ENCODE peak calls at places on chromosomes 7 and 10, in eight cellular contexts. One of them, this sample, is unnamed.

GRCh38 chr7:26648429-26649015 is 215.9 kb downstream of the SKAP2 start:
- DNase-seq in GM13976: no peak
- DNase-seq in vagina: no peak
- DNase-seq in CD8-positive, alpha-beta T cell: no peak
- DNase-seq in stomach: no peak
- DNase-seq in mucosa of descending colon: no peak
- DNase-seq in WERI-Rb-1: no peak
- DNase-seq in colonic mucosa: no peak
- DNase-seq in this sample: no peak

GRCh38 chr7:26562841-26563240 is 271.2 kb downstream of the SNX10 start:
- DNase-seq in colonic mucosa: no peak
- DNase-seq in WERI-Rb-1: no peak
- DNase-seq in stomach: no peak
- DNase-seq in vagina: no peak
- DNase-seq in mucosa of descending colon: no peak
- DNase-seq in CD8-positive, alpha-beta T cell: no peak
- DNase-seq in GM13976: no peak
- DNase-seq in this sample: no peak

GRCh38 chr10:119769886-119770285 is 44.0 kb downstream of the INPP5F start:
- DNase-seq in colonic mucosa: no peak
- DNase-seq in GM13976: no peak
- DNase-seq in CD8-positive, alpha-beta T cell: no peak
- DNase-seq in stomach: no peak
- DNase-seq in mucosa of descending colon: no peak
- DNase-seq in WERI-Rb-1: no peak
- DNase-seq in vagina: no peak
- DNase-seq in this sample: no peak

GRCh38 chr10:70331486-70332268 is 47.9 kb upstream of the NPFFR1 start:
- DNase-seq in GM13976: peak
- DNase-seq in colonic mucosa: peak
- DNase-seq in stomach: peak
- DNase-seq in CD8-positive, alpha-beta T cell: no peak
- DNase-seq in mucosa of descending colon: no peak
- DNase-seq in vagina: no peak
- DNase-seq in WERI-Rb-1: peak
- DNase-seq in this sample: peak

GRCh38 chr10:15540729-15541128 is 169.6 kb upstream of the FAM171A1 start:
- DNase-seq in CD8-positive, alpha-beta T cell: no peak
- DNase-seq in GM13976: no peak
- DNase-seq in stomach: no peak
- DNase-seq in colonic mucosa: no peak
- DNase-seq in vagina: no peak
- DNase-seq in mucosa of descending colon: no peak
- DNase-seq in WERI-Rb-1: no peak
- DNase-seq in this sample: no peak

GRCh38 chr10:81957976-81958375 is 83.0 kb downstream of the NRG3 start:
- DNase-seq in stomach: no peak
- DNase-seq in colonic mucosa: no peak
- DNase-seq in GM13976: no peak
- DNase-seq in mucosa of descending colon: no peak
- DNase-seq in CD8-positive, alpha-beta T cell: no peak
- DNase-seq in WERI-Rb-1: no peak
- DNase-seq in vagina: no peak
- DNase-seq in this sample: no peak

GRCh38 chr7:130966246-130967009 is 232.4 kb upstream of the KLF14 start:
- DNase-seq in GM13976: no peak
- DNase-seq in mucosa of descending colon: no peak
- DNase-seq in CD8-positive, alpha-beta T cell: no peak
- DNase-seq in WERI-Rb-1: no peak
- DNase-seq in stomach: no peak
- DNase-seq in vagina: no peak
- DNase-seq in colonic mucosa: no peak
- DNase-seq in this sample: no peak

GRCh38 chr7:2966466-2967078 is 77.1 kb downstream of the CARD11 start:
- DNase-seq in GM13976: no peak
- DNase-seq in WERI-Rb-1: no peak
- DNase-seq in vagina: peak
- DNase-seq in mucosa of descending colon: no peak
- DNase-seq in stomach: peak
- DNase-seq in CD8-positive, alpha-beta T cell: no peak
- DNase-seq in colonic mucosa: no peak
- DNase-seq in this sample: no peak

GRCh38 chr7:124764847-124765400 is 668 bp downstream of the GPR37 start:
- DNase-seq in mucosa of descending colon: peak
- DNase-seq in colonic mucosa: peak
- DNase-seq in vagina: no peak
- DNase-seq in WERI-Rb-1: peak
- DNase-seq in CD8-positive, alpha-beta T cell: no peak
- DNase-seq in stomach: peak
- DNase-seq in GM13976: peak
- DNase-seq in this sample: peak

GRCh38 chr7:148986737-148987009 is 41.6 kb downstream of the PDIA4 start:
- DNase-seq in colonic mucosa: no peak
- DNase-seq in mucosa of descending colon: no peak
- DNase-seq in CD8-positive, alpha-beta T cell: no peak
- DNase-seq in WERI-Rb-1: no peak
- DNase-seq in stomach: no peak
- DNase-seq in vagina: no peak
- DNase-seq in GM13976: no peak
- DNase-seq in this sample: no peak

GRCh38 chr7:104196161-104196560 is 11.7 kb downstream of the ORC5 start:
- DNase-seq in colonic mucosa: no peak
- DNase-seq in CD8-positive, alpha-beta T cell: no peak
- DNase-seq in WERI-Rb-1: no peak
- DNase-seq in GM13976: no peak
- DNase-seq in vagina: no peak
- DNase-seq in mucosa of descending colon: no peak
- DNase-seq in stomach: no peak
- DNase-seq in this sample: no peak

GRCh38 chr10:8586504-8586903 is 532.0 kb downstream of the GATA3 start:
- DNase-seq in mucosa of descending colon: no peak
- DNase-seq in colonic mucosa: no peak
- DNase-seq in WERI-Rb-1: no peak
- DNase-seq in CD8-positive, alpha-beta T cell: no peak
- DNase-seq in GM13976: no peak
- DNase-seq in vagina: no peak
- DNase-seq in stomach: no peak
- DNase-seq in this sample: no peak

GRCh38 chr7:69906309-69906995 is 308.2 kb downstream of the AUTS2 start:
- DNase-seq in WERI-Rb-1: no peak
- DNase-seq in vagina: no peak
- DNase-seq in colonic mucosa: no peak
- DNase-seq in mucosa of descending colon: no peak
- DNase-seq in stomach: no peak
- DNase-seq in CD8-positive, alpha-beta T cell: no peak
- DNase-seq in GM13976: peak
- DNase-seq in this sample: peak

GRCh38 chr10:49379596-49380410 is 16.1 kb downstream of the DRGX start:
- DNase-seq in mucosa of descending colon: no peak
- DNase-seq in WERI-Rb-1: no peak
- DNase-seq in CD8-positive, alpha-beta T cell: no peak
- DNase-seq in GM13976: no peak
- DNase-seq in colonic mucosa: no peak
- DNase-seq in vagina: peak
- DNase-seq in stomach: no peak
- DNase-seq in this sample: no peak

GRCh38 chr7:40298421-40298820 is 163.6 kb downstream of the SUGCT start:
- DNase-seq in CD8-positive, alpha-beta T cell: no peak
- DNase-seq in stomach: no peak
- DNase-seq in mucosa of descending colon: no peak
- DNase-seq in colonic mucosa: no peak
- DNase-seq in vagina: no peak
- DNase-seq in WERI-Rb-1: no peak
- DNase-seq in GM13976: no peak
- DNase-seq in this sample: no peak

GRCh38 chr10:13180788-13181187 is 19.4 kb downstream of the MCM10 start:
- DNase-seq in vagina: no peak
- DNase-seq in GM13976: no peak
- DNase-seq in stomach: no peak
- DNase-seq in colonic mucosa: no peak
- DNase-seq in mucosa of descending colon: no peak
- DNase-seq in WERI-Rb-1: no peak
- DNase-seq in CD8-positive, alpha-beta T cell: no peak
- DNase-seq in this sample: peak

GRCh38 chr7:28354601-28355062 is 57.7 kb upstream of the CREB5 start:
- DNase-seq in GM13976: no peak
- DNase-seq in stomach: no peak
- DNase-seq in WERI-Rb-1: no peak
- DNase-seq in mucosa of descending colon: no peak
- DNase-seq in CD8-positive, alpha-beta T cell: no peak
- DNase-seq in vagina: no peak
- DNase-seq in colonic mucosa: no peak
- DNase-seq in this sample: no peak

DNA sequence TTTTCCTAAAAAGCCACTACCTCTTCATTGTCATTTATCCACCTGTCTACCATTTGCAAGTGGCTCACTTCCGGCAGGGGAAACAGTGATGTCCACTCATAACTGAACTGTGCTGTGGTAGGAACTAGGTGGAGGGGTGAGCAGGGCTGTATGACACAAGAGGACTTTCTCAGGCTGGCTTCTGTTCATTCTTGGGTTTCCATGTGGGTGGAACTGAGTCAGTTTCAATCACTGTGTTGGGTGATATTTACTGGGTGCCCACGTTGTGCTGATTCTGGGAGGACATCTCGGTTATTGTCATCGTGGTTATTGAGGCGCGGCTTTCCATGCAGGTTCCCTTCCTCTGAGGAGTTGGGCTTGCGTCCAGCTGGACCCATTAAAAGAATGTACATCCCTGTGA is 38.8 kb downstream of the RAMP3 start:
- DNase-seq in stomach: no peak
- DNase-seq in vagina: no peak
- DNase-seq in CD8-positive, alpha-beta T cell: no peak
- DNase-seq in mucosa of descending colon: no peak
- DNase-seq in colonic mucosa: no peak
- DNase-seq in GM13976: no peak
- DNase-seq in WERI-Rb-1: no peak
- DNase-seq in this sample: peak
- TF ChIP-seq CTCF in stomach: no peak
- TF ChIP-seq CTCF in vagina: no peak
- TF ChIP-seq CTCF in CD8-positive, alpha-beta T cell: no peak
- TF ChIP-seq CTCF in mucosa of descending colon: no peak
- TF ChIP-seq CTCF in colonic mucosa: no peak
- TF ChIP-seq CTCF in GM13976: no peak
- TF ChIP-seq CTCF in WERI-Rb-1: no peak
- TF ChIP-seq CTCF in this sample: no peak

DNA sequence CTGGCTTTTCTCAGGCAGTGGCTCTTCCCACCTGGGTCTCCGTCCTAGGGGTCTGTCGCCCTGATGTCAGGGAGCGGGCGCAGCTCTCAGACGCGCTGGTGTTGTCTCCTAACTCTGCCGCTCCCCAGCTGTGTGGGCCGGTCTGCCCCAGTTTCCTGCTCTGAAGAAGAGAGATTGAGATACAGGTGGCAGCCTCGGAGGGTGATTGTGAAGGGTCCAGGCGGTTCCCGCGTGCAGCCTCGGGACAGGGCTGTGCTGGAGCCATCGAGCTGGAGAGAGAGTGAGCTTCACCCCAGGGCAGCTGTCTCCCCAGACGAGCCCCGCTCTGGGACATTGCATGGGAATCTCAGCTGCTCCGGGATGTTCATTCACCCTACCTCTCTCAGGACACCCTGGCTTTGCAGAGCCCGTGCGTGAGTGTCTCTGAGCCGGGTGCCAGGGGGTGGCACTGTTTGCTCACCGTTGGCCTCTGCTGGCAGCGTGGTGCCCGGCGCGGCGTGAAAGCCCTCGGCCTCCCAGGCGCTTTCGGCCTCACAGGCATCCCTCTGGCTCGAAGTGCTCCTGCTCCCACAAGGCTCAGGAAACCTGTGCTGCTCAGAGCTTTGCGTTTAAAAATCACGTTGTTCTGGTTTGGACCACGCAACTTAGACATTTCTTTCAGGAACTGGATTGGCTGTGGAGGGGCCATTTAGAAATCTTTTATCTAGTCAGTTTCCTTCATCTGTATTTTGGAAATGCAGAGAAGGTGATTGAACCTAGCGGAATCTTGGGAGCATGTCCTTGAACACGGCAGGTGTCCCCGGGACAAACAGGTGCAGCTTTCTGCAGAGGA is 33.8 kb upstream of the ZFAND2A start:
- DNase-seq in mucosa of descending colon: no peak
- DNase-seq in vagina: no peak
- DNase-seq in WERI-Rb-1: peak
- DNase-seq in stomach: peak
- DNase-seq in colonic mucosa: peak
- DNase-seq in CD8-positive, alpha-beta T cell: peak
- DNase-seq in GM13976: no peak
- DNase-seq in this sample: no peak
- TF ChIP-seq CTCF in mucosa of descending colon: peak
- TF ChIP-seq CTCF in vagina: no peak
- TF ChIP-seq CTCF in WERI-Rb-1: peak
- TF ChIP-seq CTCF in stomach: peak
- TF ChIP-seq CTCF in colonic mucosa: no peak
- TF ChIP-seq CTCF in CD8-positive, alpha-beta T cell: peak
- TF ChIP-seq CTCF in GM13976: no peak
- TF ChIP-seq CTCF in this sample: peak

DNA sequence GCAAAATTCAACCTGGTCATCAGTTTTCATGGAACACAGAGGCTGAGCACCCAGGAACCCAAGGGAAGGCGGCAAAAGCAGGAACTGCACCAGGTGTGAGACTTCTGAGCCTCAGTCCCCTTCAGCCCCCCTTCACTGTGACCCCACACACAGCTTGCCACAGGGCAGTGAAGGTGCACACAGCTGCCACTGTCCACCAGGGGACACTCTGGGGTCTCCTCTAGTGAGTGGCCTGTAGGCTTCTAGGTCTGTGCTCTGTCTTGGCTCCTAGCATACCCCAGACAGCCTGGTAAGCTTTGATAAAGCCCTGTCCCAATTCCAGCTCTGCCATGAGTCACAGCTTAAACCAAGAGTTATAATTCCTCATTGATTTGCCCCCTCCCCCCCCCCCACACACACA is 12.1 kb downstream of the KCNH2 start:
- DNase-seq in colonic mucosa: no peak
- DNase-seq in mucosa of descending colon: no peak
- DNase-seq in WERI-Rb-1: peak
- DNase-seq in stomach: no peak
- DNase-seq in vagina: no peak
- DNase-seq in GM13976: no peak
- DNase-seq in CD8-positive, alpha-beta T cell: no peak
- DNase-seq in this sample: no peak
- TF ChIP-seq CTCF in colonic mucosa: no peak
- TF ChIP-seq CTCF in mucosa of descending colon: no peak
- TF ChIP-seq CTCF in WERI-Rb-1: peak
- TF ChIP-seq CTCF in stomach: no peak
- TF ChIP-seq CTCF in vagina: no peak
- TF ChIP-seq CTCF in GM13976: no peak
- TF ChIP-seq CTCF in CD8-positive, alpha-beta T cell: no peak
- TF ChIP-seq CTCF in this sample: peak

DNA sequence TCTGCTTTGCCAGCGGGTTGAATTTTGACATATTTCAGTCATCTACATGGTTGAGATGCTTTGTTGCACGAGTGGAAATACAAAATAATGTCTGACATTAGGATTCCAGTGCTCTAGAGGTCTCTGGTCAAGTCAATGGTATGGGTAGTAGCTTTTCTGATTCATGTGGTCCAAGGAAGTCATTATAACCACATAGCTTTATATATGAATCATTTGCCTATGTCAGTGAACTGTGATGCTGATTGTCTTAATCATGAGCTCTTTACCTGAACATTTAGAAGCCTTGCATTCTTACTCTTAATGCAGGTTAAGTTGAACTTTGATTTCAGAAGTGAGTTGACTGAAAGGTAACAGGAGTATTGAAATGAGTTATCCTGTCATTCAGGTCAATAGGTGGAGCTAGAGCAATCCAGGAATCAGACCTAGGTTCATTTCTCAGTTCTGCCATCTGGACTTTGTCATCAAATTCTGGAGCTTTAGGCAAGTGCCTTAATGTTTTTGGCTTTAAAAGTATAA is 3.3 kb downstream of the MAPK8 start:
- DNase-seq in colonic mucosa: no peak
- DNase-seq in GM13976: peak
- DNase-seq in stomach: no peak
- DNase-seq in vagina: no peak
- DNase-seq in mucosa of descending colon: no peak
- DNase-seq in WERI-Rb-1: no peak
- DNase-seq in CD8-positive, alpha-beta T cell: no peak
- DNase-seq in this sample: no peak
- TF ChIP-seq CTCF in colonic mucosa: peak
- TF ChIP-seq CTCF in GM13976: no peak
- TF ChIP-seq CTCF in stomach: no peak
- TF ChIP-seq CTCF in vagina: no peak
- TF ChIP-seq CTCF in mucosa of descending colon: peak
- TF ChIP-seq CTCF in WERI-Rb-1: peak
- TF ChIP-seq CTCF in CD8-positive, alpha-beta T cell: peak
- TF ChIP-seq CTCF in this sample: peak